ENCODE peak calls at places on chromosome 20, in four cellular contexts. Y is NCI-H2029, J is endothelial cell, F is gastrocnemius medialis. Z is an unnamed sample.

GRCh38 chr20:62334881-62335280 is 32.1 kb downstream of the ADRM1 start:
- DNase-seq in Y (no peak), J (no peak), F (no peak), Z (no peak)

GRCh38 chr20:18176318-18176785 is 38.7 kb downstream of the KAT14 start:
- DNase-seq in Y (no peak), J (no peak), F (no peak), Z (peak; percentile 8)

GRCh38 chr20:50333856-50334255 is 143.2 kb downstream of the CEBPB start:
- DNase-seq in Y (no peak), J (no peak), F (no peak), Z (no peak)

GRCh38 chr20:11331096-11331495 is 586.6 kb upstream of the BTBD3 start:
- DNase-seq in F (peak; percentile 12), Y (no peak), J (no peak), Z (no peak)

GRCh38 chr20:34580588-34580940 is 22.0 kb downstream of the MAP1LC3A start:
- DNase-seq in Y (no peak), J (no peak), F (no peak), Z (no peak)

GRCh38 chr20:56875052-56875663 is 246.1 kb downstream of the TFAP2C start:
- DNase-seq in Y (no peak), F (no peak), J (no peak), Z (peak; percentile 64)

GRCh38 chr20:51750037-51750769 is 18.0 kb downstream of the ATP9A start:
- DNase-seq in Y (peak; percentile 92), J (no peak), F (peak; percentile 63), Z (peak; percentile 95)

GRCh38 chr20:10109621-10110020 is 74.8 kb downstream of the ANKEF1 start:
- DNase-seq in Y (no peak), F (no peak), J (no peak), Z (no peak)

GRCh38 chr20:22368235-22368634 is 216.1 kb downstream of the FOXA2 start:
- DNase-seq in F (no peak), Y (no peak), J (no peak), Z (no peak)

GRCh38 chr20:5642155-5642981 is 107.8 kb upstream of the SHLD1 start:
- DNase-seq in F (no peak), Y (peak; percentile 51), J (no peak), Z (no peak)

GRCh38 chr20:62025832-62026563 is 39.7 kb downstream of the TAF4 start:
- DNase-seq in F (no peak), Y (no peak), J (no peak), Z (no peak)

GRCh38 chr20:25389858-25390537 is 637 bp downstream of the ABHD12 start:
- DNase-seq in F (peak; percentile 25), J (peak; percentile 45), Y (peak; percentile 54), Z (peak; percentile 27)

GRCh38 chr20:41476013-41476441 is 109.4 kb upstream of the EMILIN3 start:
- DNase-seq in J (no peak), Y (peak; percentile 70), F (peak; percentile 65), Z (no peak)

GRCh38 chr20:32127347-32127746 is 17.8 kb downstream of the TM9SF4 start:
- DNase-seq in J (no peak), F (no peak), Y (no peak), Z (no peak)

GRCh38 chr20:57047281-57048026 is 219.0 kb downstream of the BMP7 start:
- DNase-seq in J (peak; percentile 13), F (no peak), Y (no peak), Z (peak; percentile 12)

GRCh38 chr20:32911355-32911754 is 52.6 kb downstream of the EFCAB8 start:
- DNase-seq in J (no peak), F (no peak), Y (no peak), Z (no peak)

GRCh38 chr20:36238153-36238552 is 1.9 kb downstream of the AAR2 start:
- DNase-seq in Y (no peak), F (no peak), J (no peak), Z (no peak)

GRCh38 chr20:584375-585301 is 25.5 kb downstream of the TCF15 start:
- DNase-seq in Y (no peak), F (no peak), J (no peak), Z (peak; percentile 34)

GRCh38 chr20:12702312-12702711 is 306.5 kb upstream of the SPTLC3 start:
- DNase-seq in F (no peak), J (no peak), Y (no peak), Z (no peak)

GRCh38 chr20:44648579-44648978 is 2.9 kb downstream of the ADA start:
- DNase-seq in Y (no peak), F (no peak), J (no peak), Z (no peak)

GRCh38 chr20:8812818-8813217 is 256.1 kb upstream of the PLCB4 start:
- DNase-seq in F (no peak), Y (peak; percentile 96), J (peak; percentile 22), Z (no peak)

GRCh38 chr20:49236301-49236700 is 17.1 kb downstream of the DDX27 start:
- DNase-seq in F (no peak), J (no peak), Y (no peak), Z (no peak)

GRCh38 chr20:50313223-50313820 is 122.7 kb downstream of the CEBPB start:
- DNase-seq in J (no peak), F (no peak), Y (no peak), Z (no peak)

GRCh38 chr20:46308258-46309157 is at the start of gene CDH22:
- DNase-seq in F (peak; percentile 33), J (peak; percentile 69), Y (peak; percentile 23), Z (no peak)

GRCh38 chr20:47455133-47456040 is 46.3 kb upstream of the NCOA3 start:
- DNase-seq in J (no peak), F (no peak), Y (no peak), Z (no peak)

GRCh38 chr20:10508060-10508459 is 73.0 kb downstream of the SLX4IP start:
- DNase-seq in Y (no peak), J (no peak), F (no peak), Z (no peak)

GRCh38 chr20:36591854-36592641 is 13.5 kb upstream of the RAB5IF start:
- DNase-seq in Y (no peak), F (no peak), J (peak; percentile 43), Z (peak; percentile 65)

GRCh38 chr20:17615645-17616479 is 46.0 kb downstream of the DSTN start:
- DNase-seq in J (no peak), Y (peak; percentile 17), F (no peak), Z (no peak)

GRCh38 chr20:25738198-25738597 is 41.5 kb upstream of the ZNF337 start:
- DNase-seq in F (no peak), Y (no peak), J (no peak), Z (peak; percentile 7)

GRCh38 chr20:35190556-35190955 is 18.7 kb downstream of the PROCR start:
- DNase-seq in F (no peak), Y (no peak), J (no peak), Z (no peak)

GRCh38 chr20:47490795-47491194 is 10.9 kb upstream of the NCOA3 start:
- DNase-seq in Y (no peak), F (no peak), J (no peak), Z (no peak)

GRCh38 chr20:36624068-36624813 is 18.7 kb downstream of the RAB5IF start:
- DNase-seq in J (no peak), F (no peak), Y (peak; percentile 82), Z (no peak)

GRCh38 chr20:47607208-47607613 is 105.5 kb downstream of the NCOA3 start:
- DNase-seq in F (no peak), J (no peak), Y (no peak), Z (peak; percentile 27)

Z was measured in RKO.